ENCODE peak calls at places on chromosomes 12 and 14, in ten cellular contexts. G is transverse colon; T is sigmoid colon; W is thyroid gland; P is CD8-positive, alpha-beta T cell; R is GM12864; J is astrocyte of the cerebellum; I is suprapubic skin; U is WERI-Rb-1; D is CD8-positive, alpha-beta memory T cell. Z is an unnamed sample.

GRCh38 chr14:36996133-36996856 is 176.1 kb downstream of the SLC25A21 start:
- DNase-seq in R (no peak), I (no peak), J (no peak), G (no peak), D (no peak), U (no peak), P (no peak), T (no peak), W (no peak), Z (peak)

GRCh38 chr14:35047961-35048513 is 2.0 kb downstream of the FAM177A1 start:
- DNase-seq in T (no peak), W (no peak), U (no peak), I (no peak), G (no peak), J (no peak), R (no peak), P (no peak), D (no peak), Z (no peak)

GRCh38 chr12:124696689-124697476 is 129.5 kb upstream of the NCOR2 start:
- DNase-seq in T (no peak), P (no peak), R (no peak), I (no peak), D (no peak), U (no peak), W (no peak), G (no peak), J (no peak), Z (peak)

GRCh38 chr12:851343-851742 is 98.2 kb downstream of the RAD52 start:
- DNase-seq in T (no peak), U (no peak), G (no peak), W (no peak), R (no peak), I (no peak), P (no peak), D (no peak), J (no peak), Z (peak)

GRCh38 chr14:96497087-96497486 is 5.1 kb upstream of the PAPOLA start:
- DNase-seq in R (no peak), J (no peak), D (no peak), I (no peak), P (no peak), T (no peak), W (no peak), G (no peak), U (no peak), Z (no peak)

GRCh38 chr12:92036771-92037453 is 108.7 kb downstream of the BTG1 start:
- DNase-seq in U (no peak), D (no peak), T (no peak), J (peak), I (no peak), G (no peak), R (no peak), W (no peak), P (no peak), Z (peak)

GRCh38 chr14:94066089-94066676 is 14.8 kb downstream of the DDX24 start:
- DNase-seq in J (no peak), R (no peak), G (peak), I (no peak), D (no peak), P (no peak), U (no peak), T (no peak), W (no peak), Z (no peak)

GRCh38 chr14:96042218-96042930 is 3.2 kb downstream of the C14orf132 start:
- DNase-seq in I (no peak), P (no peak), D (no peak), G (no peak), U (peak), J (peak), T (no peak), R (no peak), W (no peak), Z (peak)

GRCh38 chr12:1435456-1435855 is 158.9 kb downstream of the FBXL14 start:
- DNase-seq in U (no peak), R (no peak), P (no peak), I (no peak), T (no peak), D (no peak), J (no peak), G (peak), W (peak), Z (peak)

GRCh38 chr12:107404981-107405380 is 280.6 kb upstream of the PWP1 start:
- DNase-seq in R (no peak), J (no peak), D (no peak), T (no peak), U (peak), I (no peak), P (no peak), G (peak), W (peak), Z (peak)

GRCh38 chr12:96070670-96071279 is 35.4 kb upstream of the LTA4H start:
- DNase-seq in T (no peak), G (peak), J (no peak), W (no peak), P (no peak), U (peak), D (no peak), I (no peak), R (no peak), Z (peak)

GRCh38 chr12:80761818-80762217 is 45.1 kb downstream of the MYF5 start:
- DNase-seq in G (no peak), P (no peak), W (no peak), T (no peak), I (no peak), U (no peak), J (no peak), D (no peak), R (no peak), Z (no peak)

GRCh38 chr14:63493246-63493645 is 49.9 kb downstream of the PPP2R5E start:
- DNase-seq in T (no peak), R (no peak), W (peak), G (no peak), P (no peak), D (no peak), J (no peak), U (peak), I (no peak), Z (no peak)

GRCh38 chr14:67674139-67674479 is 323 bp downstream of the VTI1B start:
- DNase-seq in P (peak), I (peak), J (no peak), R (no peak), D (no peak), W (peak), U (peak), G (peak), T (peak), Z (peak)

GRCh38 chr12:111168009-111168786 is 200.7 kb downstream of the PHETA1 start:
- DNase-seq in U (no peak), G (no peak), J (no peak), R (no peak), W (no peak), D (no peak), I (no peak), T (no peak), P (no peak), Z (no peak)

GRCh38 chr12:27790179-27790578 is 10.1 kb upstream of the MANSC4 start:
- DNase-seq in D (no peak), J (no peak), T (no peak), W (no peak), U (no peak), G (no peak), I (no peak), P (no peak), R (no peak), Z (no peak)

GRCh38 chr12:22899184-22899583 is 274.2 kb downstream of the ETNK1 start:
- DNase-seq in U (no peak), G (no peak), P (no peak), T (no peak), J (no peak), R (no peak), W (no peak), I (no peak), D (no peak), Z (no peak)

GRCh38 chr12:6451348-6452244 is at the start of gene TAPBPL:
- DNase-seq in G (peak), T (peak), U (peak), J (peak), W (peak), P (peak), I (no peak), D (peak), R (peak), Z (peak)

GRCh38 chr12:124423683-124424515 is 129.0 kb downstream of the RFLNA start:
- DNase-seq in T (no peak), R (no peak), P (no peak), U (no peak), G (no peak), D (peak), W (no peak), J (no peak), I (no peak), Z (no peak)

GRCh38 chr14:61749867-61750266 is 12.4 kb upstream of the SNAPC1 start:
- DNase-seq in D (no peak), I (no peak), U (no peak), G (peak), R (no peak), J (no peak), P (no peak), W (no peak), T (no peak), Z (no peak)

GRCh38 chr12:56941299-56942017 is 7.2 kb upstream of the SDR9C7 start:
- DNase-seq in P (no peak), D (no peak), I (no peak), W (peak), R (peak), J (no peak), T (no peak), G (no peak), U (no peak), Z (peak)

GRCh38 chr12:76555797-76556196 is 3.8 kb downstream of the OSBPL8 start:
- DNase-seq in T (no peak), R (no peak), I (no peak), W (no peak), D (no peak), P (no peak), G (no peak), U (no peak), J (no peak), Z (no peak)

GRCh38 chr14:68263563-68264350 is 444.2 kb downstream of the RAD51B start:
- DNase-seq in G (no peak), I (no peak), P (no peak), R (no peak), U (no peak), W (no peak), D (no peak), J (no peak), T (no peak), Z (peak)

GRCh38 chr12:115762934-115763333 is 514.6 kb downstream of the MED13L start:
- DNase-seq in U (no peak), G (no peak), P (no peak), W (no peak), D (no peak), R (no peak), I (no peak), J (no peak), T (no peak), Z (no peak)

GRCh38 chr12:66240106-66240820 is 51.2 kb downstream of the IRAK3 start:
- DNase-seq in W (no peak), R (no peak), T (no peak), P (no peak), D (no peak), U (no peak), G (no peak), J (no peak), I (no peak), Z (no peak)

GRCh38 chr12:132506730-132507538 is 17.0 kb downstream of the FBRSL1 start:
- DNase-seq in G (peak), J (no peak), T (peak), U (peak), R (no peak), D (peak), I (peak), W (peak), P (peak), Z (peak)
- H3K4me3 ChIP-seq in G (no peak), J (no peak), T (peak), U (peak), R (no peak), D (peak), I (peak), W (no peak), P (peak), Z (peak)

DNA sequence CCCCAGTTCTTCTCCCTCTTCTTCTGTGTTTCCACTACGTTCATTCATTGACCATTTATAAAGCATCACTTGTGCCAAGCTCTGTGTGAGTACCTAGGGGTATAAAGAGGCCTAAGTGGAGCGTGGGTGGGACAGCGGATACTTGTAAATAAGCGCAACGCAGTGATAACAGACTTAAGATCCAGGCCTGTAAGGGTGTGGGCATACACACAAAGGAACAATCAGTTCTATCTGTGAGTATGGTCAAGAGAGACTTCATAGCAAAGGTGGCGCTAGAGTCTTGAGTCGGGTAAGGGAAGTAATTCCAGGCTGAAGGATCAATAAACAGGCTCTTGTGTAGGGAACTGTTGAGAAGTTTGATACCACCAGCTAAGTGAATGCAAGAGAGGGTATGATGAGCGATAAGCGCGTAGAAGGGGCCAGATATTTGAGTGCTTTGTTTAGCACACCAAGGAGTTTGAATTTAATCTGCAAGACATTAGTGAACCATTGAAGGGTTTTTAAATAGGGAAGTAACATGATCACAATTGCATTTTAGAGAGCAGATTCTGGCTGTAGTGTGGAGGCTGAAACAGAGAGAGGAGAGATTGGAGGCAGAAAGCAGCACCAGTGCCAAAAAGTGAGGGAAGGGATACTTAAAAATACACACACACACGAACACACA is 1.0 kb upstream of the GXYLT1 start:
- DNase-seq in I (no peak), J (no peak), G (peak), T (no peak), P (no peak), U (no peak), D (no peak), R (no peak), W (no peak), Z (no peak)
- H3K4me3 ChIP-seq in I (no peak), J (no peak), G (no peak), T (peak), P (peak), U (peak), D (peak), R (peak), W (no peak), Z (no peak)

GRCh38 chr12:41968661-41969060 is 176.0 kb downstream of the GXYLT1 start:
- DNase-seq in I (no peak), J (no peak), U (no peak), T (no peak), G (no peak), W (no peak), R (no peak), P (no peak), D (no peak), Z (no peak)
- H3K4me3 ChIP-seq in I (no peak), J (no peak), U (no peak), T (no peak), G (no peak), W (no peak), R (no peak), P (no peak), D (no peak), Z (no peak)

GRCh38 chr12:45234134-45234865 is 18.4 kb downstream of the ANO6 start:
- DNase-seq in I (no peak), U (no peak), R (no peak), G (no peak), D (no peak), P (no peak), W (peak), T (peak), J (peak), Z (peak)
- H3K4me3 ChIP-seq in I (no peak), U (no peak), R (peak), G (no peak), D (no peak), P (no peak), W (no peak), T (no peak), J (no peak), Z (no peak)

DNA sequence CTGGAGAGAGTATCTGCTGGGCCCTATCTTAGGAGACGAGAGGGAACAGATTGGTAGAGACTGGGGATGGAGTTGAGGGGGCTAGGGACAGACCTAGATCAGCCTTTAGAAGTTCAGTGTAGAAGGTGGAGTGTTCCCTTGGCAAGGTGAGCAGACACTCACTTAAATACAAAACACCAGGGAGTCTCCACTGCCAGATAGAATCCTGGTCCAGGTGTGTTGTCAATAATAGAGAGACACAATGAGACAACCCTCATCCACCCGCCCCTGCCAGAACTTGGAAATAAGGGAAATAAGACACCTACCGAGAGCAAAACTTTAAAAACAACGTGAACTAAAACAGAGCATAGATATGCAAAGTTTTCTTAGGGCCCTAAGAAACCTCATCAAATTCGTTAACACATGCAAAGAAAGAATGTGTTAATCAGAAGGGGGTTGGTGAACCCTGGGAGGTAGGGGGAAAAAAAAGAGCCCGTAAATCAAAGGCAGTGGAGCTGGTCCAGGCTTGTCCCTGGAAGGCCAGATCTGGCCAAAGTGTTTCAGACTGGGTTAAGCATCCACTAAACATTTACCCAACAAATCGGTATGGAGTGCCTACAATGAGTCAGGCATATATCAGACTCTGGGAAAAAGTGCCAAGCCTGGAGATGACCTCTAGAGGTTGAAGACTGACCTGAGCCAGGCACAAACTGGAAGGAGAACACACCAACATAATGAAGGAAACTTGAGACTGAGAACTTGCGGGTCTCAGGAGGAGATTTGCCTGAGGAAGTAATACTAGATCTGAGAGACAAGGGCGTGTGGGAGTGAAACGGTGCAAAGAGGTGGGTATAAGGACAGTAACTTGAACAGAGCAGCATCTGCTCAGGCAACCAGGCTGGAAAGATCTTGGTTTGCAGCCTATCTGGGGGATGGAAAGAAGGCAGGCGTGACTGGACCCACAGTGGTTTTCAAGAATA is 37.0 kb upstream of the OTX2 start:
- DNase-seq in G (no peak), P (no peak), T (no peak), R (no peak), D (no peak), W (no peak), I (no peak), U (no peak), J (no peak), Z (no peak)
- H3K4me3 ChIP-seq in G (no peak), P (no peak), T (no peak), R (no peak), D (no peak), W (no peak), I (no peak), U (no peak), J (no peak), Z (no peak)

DNA sequence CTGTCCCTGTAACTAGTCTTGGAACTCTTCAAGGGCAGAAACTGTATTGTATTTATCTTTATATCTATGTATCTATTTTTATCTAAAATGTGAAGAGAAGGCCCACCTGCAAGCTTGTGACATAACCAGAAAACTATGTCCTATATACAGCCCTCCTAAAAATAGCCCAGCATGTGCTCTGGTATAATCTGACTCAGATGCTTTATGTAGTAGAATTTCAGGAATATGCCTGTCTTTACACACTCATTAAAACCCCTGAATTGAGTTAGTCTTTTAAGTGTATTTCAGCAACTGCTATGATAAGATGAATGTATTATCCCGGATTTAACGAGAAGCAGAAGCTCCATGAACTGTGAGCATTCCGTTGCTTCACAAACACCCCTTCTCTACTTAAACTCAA is 89.9 kb upstream of the PRICKLE1 start:
- DNase-seq in P (no peak), J (no peak), G (no peak), I (no peak), U (no peak), T (no peak), W (no peak), R (no peak), D (no peak), Z (peak)
- H3K4me3 ChIP-seq in P (no peak), J (no peak), G (no peak), I (no peak), U (no peak), T (no peak), W (no peak), R (no peak), D (no peak), Z (no peak)

GRCh38 chr14:53147208-53147607 is 5.9 kb downstream of the DDHD1 start:
- DNase-seq in P (no peak), G (no peak), T (no peak), R (no peak), D (no peak), U (no peak), W (no peak), I (no peak), J (no peak), Z (no peak)

GRCh38 chr14:53147893-53148292 is 5.2 kb downstream of the DDHD1 start:
- DNase-seq in T (no peak), J (no peak), I (no peak), W (no peak), P (no peak), R (no peak), G (no peak), D (no peak), U (no peak), Z (no peak)

GRCh38 chr14:53146739-53147138 is 6.4 kb downstream of the DDHD1 start:
- DNase-seq in G (no peak), J (no peak), W (no peak), D (no peak), R (no peak), T (no peak), I (no peak), U (no peak), P (no peak), Z (no peak)

GRCh38 chr14:53149656-53150319 is 3.3 kb downstream of the DDHD1 start:
- DNase-seq in T (no peak), R (no peak), P (no peak), U (no peak), J (no peak), G (no peak), W (no peak), D (no peak), I (no peak), Z (no peak)

DNA sequence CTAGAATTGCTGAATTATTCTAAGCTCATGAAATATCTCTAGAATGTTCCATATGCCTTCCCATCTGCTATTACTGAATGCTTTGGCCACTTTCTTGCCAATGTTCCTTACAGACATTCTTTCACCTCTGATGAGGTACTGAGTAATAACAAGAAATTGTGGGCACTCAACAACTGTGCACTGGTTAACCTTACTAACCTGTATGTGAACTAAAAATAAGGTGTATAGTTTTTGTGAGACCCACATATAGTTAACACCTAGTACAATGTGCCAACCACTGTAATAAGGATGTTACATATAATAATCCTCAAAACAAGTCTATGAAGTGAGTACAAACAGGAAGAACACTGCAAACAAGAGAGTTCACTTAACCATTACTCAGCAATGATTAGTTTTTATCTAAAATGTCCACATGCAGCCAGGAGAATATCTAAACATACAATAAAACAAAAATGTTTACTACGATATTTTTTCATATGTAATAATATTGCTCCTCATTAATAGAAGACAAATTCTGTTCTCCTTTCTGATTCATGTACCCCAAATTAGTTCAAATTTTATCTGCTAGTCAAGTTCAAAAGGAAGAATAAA is 4.4 kb downstream of the DDHD1 start:
- DNase-seq in J (no peak), P (no peak), G (no peak), I (no peak), D (peak), R (no peak), U (no peak), W (no peak), T (no peak), Z (no peak)
- H3K4me3 ChIP-seq in J (no peak), P (no peak), G (no peak), I (no peak), D (no peak), R (peak), U (no peak), W (no peak), T (no peak), Z (no peak)

Z was measured in fibroblast of the aortic adventitia.